ENCODE peak calls at places on chromosomes 3 and 15, in six cellular contexts. H is stimulated activated CD4-positive, alpha-beta T cell treated with anti-CD3 and anti-CD28 coated beads, Interleukin-12 subunit alpha, Interleukin-12 subunit beta, amount 100 ng/mL, for 24 hours; G is effector memory CD8-positive, alpha-beta T cell; A is DMS153; T is germinal center; Q is bronchial epithelial cell. D is an unnamed sample.

GRCh38 chr3:177781686-177782161 is 584.4 kb upstream of the TBL1XR1 start:
- DNase-seq in H (no peak), A (no peak), G (no peak), T (no peak), Q (no peak), D (no peak)

GRCh38 chr15:74381481-74381880 is 14.0 kb upstream of the CYP11A1 start:
- DNase-seq in A (no peak), Q (no peak), T (no peak), G (no peak), H (no peak), D (no peak)

GRCh38 chr15:32709295-32710033 is 8.3 kb upstream of the GREM1 start:
- DNase-seq in H (no peak), G (no peak), A (no peak), Q (no peak), T (no peak), D (no peak)

GRCh38 chr15:92914103-92914499 is 14.0 kb downstream of the CHD2 start:
- DNase-seq in T (no peak), H (no peak), G (no peak), Q (no peak), A (no peak), D (no peak)

GRCh38 chr15:82952156-82953081 is at the start of gene HOMER2:
- DNase-seq in Q (no peak), T (peak), H (no peak), G (no peak), A (no peak), D (peak)

GRCh38 chr3:43621406-43621973 is 321 bp downstream of the ANO10 start:
- DNase-seq in A (no peak), T (no peak), H (no peak), Q (no peak), G (no peak), D (no peak)

GRCh38 chr3:184300377-184300717 is 1.3 kb downstream of the PSMD2 start:
- DNase-seq in Q (peak), T (no peak), H (no peak), A (no peak), G (no peak), D (no peak)

GRCh38 chr3:126446301-126446700 is 29.4 kb downstream of the ZXDC start:
- DNase-seq in A (no peak), T (no peak), H (no peak), Q (no peak), G (no peak), D (no peak)

GRCh38 chr3:179414804-179415203 is 36.5 kb downstream of the GNB4 start:
- DNase-seq in H (no peak), A (no peak), T (no peak), G (no peak), Q (no peak), D (no peak)

D was measured in GM06990.